ENCODE peak calls at places on chromosomes 5 and 9, in five cellular contexts. X, L, J, N and B are unnamed samples.

GRCh38 chr9:113454914-113455761 is 8.4 kb upstream of the RGS3 start:
- DNase-seq in L (no peak), X (peak; percentile 39), J (peak; percentile 72), N (no peak), B (peak; percentile 96)

GRCh38 chr5:65539827-65540226 is 23.1 kb downstream of the CENPK start:
- DNase-seq in N (no peak), L (no peak), J (peak; percentile 6), X (peak; percentile 30), B (no peak)

GRCh38 chr5:37197340-37198050 is 51.7 kb downstream of the CPLANE1 start:
- DNase-seq in N (no peak), X (no peak), J (no peak), L (no peak), B (peak; percentile 34)

GRCh38 chr9:91711755-91712591 is 238.1 kb downstream of the ROR2 start:
- DNase-seq in X (peak; percentile 19), J (no peak), N (no peak), L (no peak), B (no peak)

GRCh38 chr5:32217886-32218396 is 43.8 kb upstream of the GOLPH3 start:
- DNase-seq in X (peak; percentile 22), N (no peak), L (no peak), J (no peak), B (peak; percentile 70)

GRCh38 chr9:15135167-15135792 is 171.7 kb downstream of the TTC39B start:
- DNase-seq in L (no peak), X (peak; percentile 79), J (peak; percentile 72), N (no peak), B (peak; percentile 86)

GRCh38 chr5:124906339-124907097 is 160.1 kb upstream of the ZNF608 start:
- DNase-seq in J (peak; percentile 10), X (peak; percentile 27), N (no peak), L (no peak), B (peak; percentile 92)

GRCh38 chr5:64569880-64570279 is 64.1 kb downstream of the RGS7BP start:
- DNase-seq in L (no peak), X (no peak), N (no peak), J (no peak), B (no peak)

GRCh38 chr9:134166374-134166773 is 2.0 kb upstream of the RNU6ATAC start:
- DNase-seq in L (no peak), X (no peak), N (no peak), J (no peak), B (no peak)

GRCh38 chr5:131481569-131481968 is 153.5 kb downstream of the RAPGEF6 start:
- DNase-seq in X (no peak), J (no peak), L (no peak), N (no peak), B (no peak)

GRCh38 chr5:73096239-73096575 is 24.2 kb upstream of the TMEM171 start:
- DNase-seq in X (no peak), N (no peak), L (no peak), J (no peak), B (no peak)

GRCh38 chr9:110047232-110047954 is 160.6 kb downstream of the C9orf152 start:
- DNase-seq in N (peak; percentile 69), J (no peak), X (no peak), L (no peak), B (no peak)

GRCh38 chr9:37495571-37495970 is 9.8 kb downstream of the POLR1E start:
- DNase-seq in J (no peak), X (no peak), N (no peak), L (no peak), B (no peak)

GRCh38 chr5:128350705-128351104 is 187.3 kb downstream of the FBN2 start:
- DNase-seq in N (no peak), L (no peak), X (no peak), J (no peak), B (no peak)

GRCh38 chr9:35556781-35557180 is 48.3 kb upstream of the TESK1 start:
- DNase-seq in L (no peak), J (no peak), N (no peak), X (no peak), B (no peak)

GRCh38 chr5:88772831-88773230 is 110.2 kb downstream of the MEF2C start:
- DNase-seq in X (no peak), N (no peak), L (no peak), J (no peak), B (no peak)

GRCh38 chr9:297104-297794 is 82.6 kb downstream of the DOCK8 start:
- DNase-seq in N (no peak), X (peak; percentile 78), J (peak; percentile 38), L (peak; percentile 63), B (no peak)

GRCh38 chr9:134748637-134749036 is 107.0 kb downstream of the COL5A1 start:
- DNase-seq in N (no peak), L (no peak), J (no peak), X (no peak), B (no peak)

GRCh38 chr9:111274737-111275136 is 55.3 kb downstream of the OR2K2 start:
- DNase-seq in N (no peak), X (no peak), J (no peak), L (no peak), B (no peak)

GRCh38 chr9:114339130-114339908 is 9.7 kb downstream of the ORM2 start:
- DNase-seq in N (peak; percentile 86), X (peak; percentile 65), J (peak; percentile 44), L (no peak), B (peak; percentile 54)

GRCh38 chr5:76855961-76856360 is 6.1 kb downstream of the S100Z start:
- DNase-seq in N (no peak), J (no peak), X (no peak), L (no peak), B (no peak)

GRCh38 chr5:34412769-34413168 is 243.4 kb upstream of the RAI14 start:
- DNase-seq in N (no peak), J (no peak), X (peak; percentile 54), L (no peak), B (no peak)

GRCh38 chr5:59798862-59799667 is 94.5 kb downstream of the PDE4D start:
- DNase-seq in X (peak; percentile 83), J (peak; percentile 54), N (no peak), L (no peak), B (no peak)

GRCh38 chr5:176619203-176619568 is 9.2 kb upstream of the GPRIN1 start:
- DNase-seq in N (no peak), X (no peak), L (no peak), J (peak; percentile 86), B (peak; percentile 93)

GRCh38 chr9:126860757-126861466 is 473 bp downstream of the ZBTB34 start:
- DNase-seq in J (no peak), N (no peak), X (peak; percentile 19), L (no peak), B (peak; percentile 52)

GRCh38 chr5:164266571-164266970 is 761.2 kb downstream of the MAT2B start:
- DNase-seq in L (no peak), X (no peak), N (no peak), J (no peak), B (no peak)

GRCh38 chr5:112434650-112435049 is 15.6 kb upstream of the EPB41L4A start:
- DNase-seq in J (no peak), X (no peak), L (no peak), N (no peak), B (no peak)

GRCh38 chr5:138033275-138033808 is 463 bp upstream of the FAM13B start:
- DNase-seq in L (no peak), J (no peak), N (peak; percentile 88), X (no peak), B (no peak)

GRCh38 chr9:126974604-126975003 is 60.0 kb downstream of the RALGPS1 start:
- DNase-seq in L (no peak), X (no peak), N (no peak), J (no peak), B (no peak)

GRCh38 chr5:173412566-173412965 is 84.4 kb upstream of the STC2 start:
- DNase-seq in L (no peak), J (no peak), X (no peak), N (no peak), B (no peak)

GRCh38 chr5:13566903-13567339 is 377.6 kb downstream of the DNAH5 start:
- DNase-seq in X (peak; percentile 99), L (no peak), J (peak; percentile 60), N (no peak), B (no peak)

GRCh38 chr5:126575644-126576043 is 19.4 kb downstream of the ALDH7A1 start:
- DNase-seq in X (no peak), N (no peak), L (no peak), J (no peak), B (no peak)

GRCh38 chr9:124079176-124079925 is 67.8 kb downstream of the LHX2 start:
- DNase-seq in J (peak; percentile 39), X (peak; percentile 86), L (no peak), N (no peak), B (peak; percentile 50)

GRCh38 chr5:157076558-157076957 is 17.6 kb upstream of the HAVCR1 start:
- DNase-seq in J (peak; percentile 30), X (peak; percentile 49), N (no peak), L (no peak), B (no peak)

GRCh38 chr9:121568101-121568460 is 68.4 kb upstream of the GGTA1 start:
- DNase-seq in J (no peak), X (no peak), N (no peak), L (no peak), B (no peak)
- H3K27ac ChIP-seq in J (no peak overlapping the region), X (no peak overlapping the region), N (peak overlapping the region; percentile 34), L (peak overlapping the region; percentile 55), B (no peak overlapping the region)

GRCh38 chr5:82641362-82641988 is 363.3 kb upstream of the RPS23 start:
- DNase-seq in J (peak; percentile 76), X (peak; percentile 89), L (peak; percentile 61), N (no peak), B (peak; percentile 95)
- TF ChIP-seq CTCF in J (peak; percentile 83), X (peak; percentile 76), L (peak; percentile 84), N (peak; percentile 52), B (peak; percentile 68)

GRCh38 chr9:125650271-125650737 is 56.7 kb downstream of the MAPKAP1 start:
- DNase-seq in J (no peak), L (no peak), X (peak; percentile 66), N (no peak), B (peak; percentile 67)
- H3K4me1 ChIP-seq in J (peaks cover 17% of the 10 kb centered on the region), L (no peaks in the 10 kb centered on the region), X (peaks cover 28% of the 10 kb centered on the region), N (peaks cover 41% of the 10 kb centered on the region), B (no peaks in the 10 kb centered on the region)

GRCh38 chr5:169717298-169717697 is 80.2 kb downstream of the DOCK2 start:
- DNase-seq in L (no peak), N (no peak), J (no peak), X (peak; percentile 90), B (peak; percentile 86)
- H3K27ac ChIP-seq in L (peak overlapping the region; percentile 65), N (no peak overlapping the region), J (no peak overlapping the region), X (peak overlapping the region; percentile 75), B (no peak overlapping the region)

DNA sequence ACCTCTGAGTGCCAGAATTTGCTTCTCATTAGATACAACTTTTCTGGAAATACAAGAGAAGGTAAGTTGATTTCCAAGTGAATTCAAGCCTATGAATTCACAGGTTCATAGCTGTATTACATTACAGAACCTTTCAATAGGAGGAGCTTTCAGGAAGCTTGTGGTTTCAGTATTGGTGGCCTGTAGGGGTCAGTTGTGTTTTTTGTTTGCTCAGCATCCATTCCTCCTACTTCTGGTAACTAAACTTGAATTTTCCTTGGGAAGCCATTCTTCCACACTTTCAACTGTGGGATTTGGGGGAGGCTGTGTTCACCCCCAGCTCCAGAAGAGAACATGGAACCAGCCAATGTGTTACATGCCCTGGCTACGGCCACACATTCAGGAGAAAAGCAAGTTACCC is 5.6 kb upstream of the CYSTM1 start:
- DNase-seq in X (peak; percentile 42), J (peak; percentile 33), L (no peak), N (no peak), B (peak; percentile 35)
- TF ChIP-seq CTCF in X (peak; percentile 46), J (no peak), L (no peak), N (no peak), B (no peak)